ENCODE peak calls at places on chromosomes 12 and 14, in four cellular contexts. Z is tibial artery; R is HL-60; H is CD4-positive, CD25-positive, alpha-beta regulatory T cell. G is an unnamed sample.
A peak's percentile ranks its signal among the peaks of the same experiment; 100 is the strongest.

GRCh38 chr14:62914025-62914424 is 131.2 kb downstream of the KCNH5 start:
- DNase-seq in Z (no peak), H (no peak), R (no peak), G (no peak)

GRCh38 chr12:94718114-94718513 is 67.8 kb upstream of the TMCC3 start:
- DNase-seq in R (no peak), H (no peak), Z (no peak), G (no peak)

GRCh38 chr12:49335118-49335954 is 1.7 kb downstream of the C1QL4 start:
- DNase-seq in R (no peak), Z (no peak), H (no peak), G (no peak)

GRCh38 chr12:121903202-121903601 is 14.6 kb downstream of the PSMD9 start:
- DNase-seq in H (no peak), Z (no peak), R (no peak), G (no peak)

GRCh38 chr14:62081956-62082355 is 319.7 kb downstream of the SNAPC1 start:
- DNase-seq in R (no peak), H (no peak), Z (no peak), G (peak; percentile 80)

GRCh38 chr12:57096748-57097553 is 8.0 kb downstream of the NAB2 start:
- DNase-seq in R (no peak), H (no peak), Z (no peak), G (no peak)

GRCh38 chr12:122874081-122874480 is 21.8 kb downstream of the VPS37B start:
- DNase-seq in Z (no peak), H (no peak), R (no peak), G (peak; percentile 61)

GRCh38 chr12:57133916-57134315 is 5.6 kb downstream of the LRP1 start:
- DNase-seq in R (no peak), H (no peak), Z (no peak), G (no peak)

GRCh38 chr14:100313464-100314230 is 7.4 kb upstream of the SLC25A29 start:
- DNase-seq in R (no peak), Z (no peak), H (no peak), G (no peak)

GRCh38 chr12:67661311-67662011 is 12.9 kb downstream of the DYRK2 start:
- DNase-seq in H (peak; percentile 42), Z (no peak), R (peak; percentile 45), G (no peak)

GRCh38 chr14:106378191-106378590 is 851.8 kb downstream of the TMEM121 start:
- DNase-seq in R (peak; percentile 16), Z (no peak), H (peak; percentile 47), G (no peak)

GRCh38 chr12:82124711-82125110 is 233.5 kb downstream of the CCDC59 start:
- DNase-seq in H (no peak), Z (no peak), R (no peak), G (no peak)

GRCh38 chr12:123076604-123077297 is 74.1 kb downstream of the PITPNM2 start:
- DNase-seq in H (peak; percentile 86), Z (no peak), R (no peak), G (peak; percentile 14)

GRCh38 chr12:104090685-104091084 is 26.4 kb downstream of the HCFC2 start:
- DNase-seq in H (no peak), R (no peak), Z (no peak), G (no peak)

GRCh38 chr12:33724867-33725266 is 285.2 kb upstream of the SYT10 start:
- DNase-seq in R (no peak), Z (no peak), H (no peak), G (no peak)

GRCh38 chr12:3218150-3218845 is 141.1 kb downstream of the TSPAN9 start:
- DNase-seq in H (no peak), Z (peak; percentile 93), R (no peak), G (no peak)

GRCh38 chr14:103089386-103090335 is 4.9 kb upstream of the EXOC3L4 start:
- DNase-seq in R (no peak), H (no peak), Z (no peak), G (no peak)

GRCh38 chr14:103091883-103092222 is 2.7 kb upstream of the EXOC3L4 start:
- DNase-seq in H (no peak), R (no peak), Z (no peak), G (no peak)

GRCh38 chr14:103088921-103089320 is 4.9 kb downstream of the LBHD2 start:
- DNase-seq in Z (no peak), H (no peak), R (no peak), G (no peak)

GRCh38 chr14:103090481-103091020 is 4.0 kb upstream of the EXOC3L4 start:
- DNase-seq in R (no peak), H (no peak), Z (no peak), G (no peak)

DNA sequence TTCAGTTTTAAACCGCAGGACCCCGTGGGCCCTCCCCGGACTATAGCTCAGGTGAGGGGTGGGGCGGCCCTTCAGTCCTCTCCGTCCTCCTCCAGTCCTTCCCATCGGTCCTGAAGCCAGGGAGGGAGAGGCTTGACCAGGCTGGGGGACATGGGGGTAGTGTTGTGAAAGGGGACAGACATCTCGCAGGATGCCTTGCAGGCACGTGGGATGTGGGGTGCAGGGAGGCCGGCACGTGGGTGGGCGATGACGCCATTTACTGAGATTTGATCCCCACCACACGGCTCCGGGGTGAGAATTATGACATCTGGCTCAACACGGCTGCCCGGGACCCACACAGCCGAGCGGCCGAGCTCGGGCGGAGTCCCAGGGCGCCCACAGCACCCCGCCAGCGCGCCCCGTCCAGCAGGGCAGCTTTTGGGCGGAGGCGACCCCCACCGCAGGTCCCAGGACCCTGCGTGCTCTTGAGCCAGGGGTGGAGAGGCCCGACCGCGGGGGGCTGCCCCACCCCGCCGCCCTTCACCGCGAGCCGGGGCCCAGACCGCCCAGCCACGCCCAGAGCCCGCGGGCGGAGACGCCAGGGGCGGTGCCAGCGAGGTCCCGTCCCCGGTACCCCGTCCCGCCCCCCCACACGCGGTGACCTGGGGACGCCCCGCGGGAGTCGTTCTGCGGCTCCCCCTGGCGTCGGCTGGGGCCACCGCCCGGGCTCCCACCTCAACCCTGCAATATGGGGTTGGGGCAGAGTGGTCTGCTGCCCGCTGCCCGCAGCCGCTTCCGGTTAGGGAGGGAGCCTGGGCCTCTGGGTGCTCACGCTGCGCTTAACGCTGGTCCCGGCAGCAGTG is 3.3 kb upstream of the EXOC3L4 start:
- DNase-seq in H (peak; percentile 65), Z (no peak), R (peak; percentile 47), G (no peak)
- H3K4me3 ChIP-seq in H (no peak overlapping the region), Z (peak overlapping the region; percentile 44), R (peak overlapping the region; percentile 50), G (peak overlapping the region; percentile 33)

GRCh38 chr12:79933043-79933442 is 1.9 kb downstream of the PPP1R12A start:
- DNase-seq in H (no peak), Z (no peak), R (no peak), G (no peak)

GRCh38 chr12:79933580-79934264 is 1.2 kb downstream of the PPP1R12A start:
- DNase-seq in H (peak; percentile 68), Z (no peak), R (peak; percentile 28), G (no peak)

GRCh38 chr12:79934309-79935020 is 432 bp downstream of the PPP1R12A start:
- DNase-seq in H (peak; percentile 62), Z (peak; percentile 42), R (peak; percentile 36), G (peak; percentile 17)

GRCh38 chr12:79935021-79935623 is at the start of gene PPP1R12A:
- DNase-seq in H (peak; percentile 97), R (peak; percentile 96), Z (peak; percentile 97), G (peak; percentile 92)

GRCh38 chr12:79932393-79932792 is 2.5 kb downstream of the PPP1R12A start:
- DNase-seq in Z (no peak), H (no peak), R (no peak), G (no peak)
- H3K4me3 ChIP-seq in Z (peak overlapping the region; percentile 70), H (peak overlapping the region; percentile 92), R (peak overlapping the region; percentile 71), G (no peak overlapping the region)

DNA sequence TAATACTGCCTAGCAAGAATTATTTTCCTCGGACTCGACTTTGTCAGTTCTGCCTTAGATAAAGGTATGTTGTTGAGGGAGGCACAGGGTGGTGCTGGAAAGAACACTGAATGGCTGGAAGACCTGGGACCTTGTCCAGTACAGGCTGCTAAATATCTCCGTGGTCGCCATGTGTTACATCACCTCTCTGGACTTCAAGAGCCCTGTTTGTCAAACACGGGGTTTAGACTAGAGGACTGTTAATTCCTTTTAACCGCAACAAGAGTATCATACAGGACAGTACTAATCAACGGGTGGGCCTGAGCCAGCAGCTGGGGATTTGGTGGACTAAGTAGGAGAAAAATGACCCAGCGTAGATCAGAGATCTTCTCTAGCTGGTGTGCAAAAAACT is 476.3 kb downstream of the LRIG3 start:
- DNase-seq in Z (no peak), R (no peak), H (no peak), G (no peak)
- H3K4me3 ChIP-seq in Z (no peak overlapping the region), R (no peak overlapping the region), H (no peak overlapping the region), G (no peak overlapping the region)

GRCh38 chr12:6868211-6869048 is 1.1 kb downstream of the TPI1 start:
- DNase-seq in Z (no peak), H (no peak), R (no peak), G (peak; percentile 38)

GRCh38 chr12:6871052-6871957 is 1.8 kb downstream of the SPSB2 start:
- DNase-seq in Z (no peak), R (peak; percentile 54), H (peak; percentile 74), G (no peak)

GRCh38 chr12:6866920-6867406 is 368 bp upstream of the TPI1 start:
- DNase-seq in R (no peak), H (no peak), Z (no peak), G (no peak)

GRCh38 chr12:6867407-6868210 is at the start of gene TPI1:
- DNase-seq in Z (peak; percentile 83), R (peak; percentile 82), H (peak; percentile 81), G (peak; percentile 53)

DNA sequence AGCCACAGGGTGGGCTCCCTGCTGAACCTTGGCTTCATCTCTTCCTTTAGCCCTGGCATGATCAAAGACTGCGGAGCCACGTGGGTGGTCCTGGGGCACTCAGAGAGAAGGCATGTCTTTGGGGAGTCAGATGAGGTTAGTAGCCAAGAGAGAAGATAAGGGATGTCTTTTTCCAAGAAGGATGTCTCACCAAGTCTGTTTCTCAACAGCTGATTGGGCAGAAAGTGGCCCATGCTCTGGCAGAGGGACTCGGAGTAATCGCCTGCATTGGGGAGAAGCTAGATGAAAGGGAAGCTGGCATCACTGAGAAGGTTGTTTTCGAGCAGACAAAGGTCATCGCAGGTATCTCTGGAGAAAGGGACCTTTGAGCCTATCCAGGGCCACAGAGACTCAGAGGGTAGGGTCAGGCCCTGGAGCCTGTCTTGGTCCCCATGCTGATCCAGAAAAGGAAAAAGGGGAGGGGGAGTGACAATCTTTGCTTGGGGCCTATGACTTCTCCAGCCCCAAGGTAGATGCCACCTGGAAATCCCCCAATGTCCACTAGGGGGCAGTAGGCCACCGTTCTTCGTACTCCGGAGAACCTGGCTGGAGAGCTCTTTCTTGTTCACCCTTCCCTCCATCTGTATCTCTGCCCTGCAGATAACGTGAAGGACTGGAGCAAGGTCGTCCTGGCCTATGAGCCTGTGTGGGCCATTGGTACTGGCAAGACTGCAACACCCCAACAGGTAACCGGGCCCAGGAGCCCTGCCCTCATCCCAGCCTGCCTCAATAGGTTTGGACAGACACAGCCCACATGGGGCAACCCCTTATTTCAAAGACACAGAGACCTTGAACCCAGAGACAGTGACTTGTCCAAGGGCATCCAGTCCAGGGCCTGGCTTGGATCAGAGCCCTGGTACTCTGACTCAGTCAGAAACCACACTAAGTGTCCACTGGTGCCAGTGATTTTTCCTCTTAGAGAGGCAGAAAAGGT is 2.0 kb downstream of the TPI1 start:
- DNase-seq in Z (peak; percentile 74), R (peak; percentile 85), H (peak; percentile 88), G (peak; percentile 76)
- H3K4me3 ChIP-seq in Z (peak overlapping the region; percentile 100), R (peak overlapping the region; percentile 93), H (peak overlapping the region; percentile 69), G (peak overlapping the region; percentile 95)

DNA sequence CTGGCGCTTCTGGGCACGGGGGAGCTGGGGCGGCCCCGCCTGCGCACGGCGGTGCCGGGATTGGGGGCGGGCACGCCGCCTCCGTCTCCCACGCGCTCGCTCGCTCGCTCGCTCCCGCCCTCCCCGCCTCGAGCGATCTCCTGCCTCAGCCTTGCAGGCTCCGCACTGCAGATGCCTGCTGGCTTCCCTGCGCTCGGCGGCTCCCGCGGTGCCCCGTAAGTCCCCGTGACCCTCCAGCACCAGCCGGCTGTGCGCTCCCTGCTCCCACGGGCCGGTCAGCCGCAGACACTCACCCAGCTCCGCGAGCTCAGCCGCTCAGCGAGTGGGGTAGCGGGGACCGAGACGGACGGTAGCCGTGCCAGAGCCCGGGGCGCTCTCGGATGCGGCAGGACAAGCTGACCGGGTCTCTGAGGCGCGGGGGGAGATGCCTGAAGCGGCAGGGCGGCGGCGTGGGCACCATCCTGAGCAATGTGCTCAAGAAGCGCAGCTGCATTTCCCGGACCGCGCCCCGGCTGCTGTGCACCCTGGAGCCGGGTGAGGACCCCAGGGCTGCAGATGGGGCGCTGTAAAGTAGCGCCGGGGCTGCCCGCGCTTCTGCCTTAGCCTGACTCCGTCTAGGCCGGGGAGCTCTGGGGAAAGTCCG is at the start of gene TBC1D30:
- DNase-seq in H (peak; percentile 9), R (no peak), Z (no peak), G (no peak)
- H3K4me3 ChIP-seq in H (no peak within 1 kb of the TSS), R (peak within 1 kb of the TSS; percentile 57), Z (peak within 1 kb of the TSS; percentile 35), G (peak within 1 kb of the TSS; percentile 41)

G was measured in Jurkat, Clone E6-1.